ENCODE peak calls at places on chromosomes 6 and 20, in four cellular contexts. M, D, O and A are unnamed samples.

GRCh38 chr6:76453270-76453669 is 380.8 kb upstream of the IMPG1 start:
- ATAC-seq in D (no peak), O (no peak), M (no peak), A (peak)

GRCh38 chr6:135505222-135505621 is 7.7 kb upstream of the AHI1 start:
- ATAC-seq in M (peak), O (no peak), D (no peak), A (no peak)

GRCh38 chr6:37502703-37503485 is 3.2 kb upstream of the CCDC167 start:
- ATAC-seq in M (no peak), O (peak), D (peak), A (peak)

GRCh38 chr6:6683964-6684363 is 95.4 kb downstream of the LY86 start:
- ATAC-seq in M (peak), O (no peak), D (peak), A (no peak)

GRCh38 chr20:62332989-62333819 is 30.4 kb downstream of the ADRM1 start:
- ATAC-seq in M (no peak), O (no peak), D (no peak), A (no peak)

GRCh38 chr6:39298061-39298460 is 16.2 kb downstream of the KCNK17 start:
- ATAC-seq in D (no peak), M (peak), O (no peak), A (no peak)

GRCh38 chr20:46775826-46776225 is 66.4 kb downstream of the SLC2A10 start:
- ATAC-seq in D (no peak), O (no peak), M (no peak), A (no peak)

GRCh38 chr6:36751091-36751490 is 53.5 kb downstream of the RAB44 start:
- ATAC-seq in M (no peak), D (no peak), O (no peak), A (no peak)

GRCh38 chr20:821083-822065 is 12.1 kb upstream of the FAM110A start:
- ATAC-seq in D (no peak), O (no peak), M (no peak), A (no peak)

GRCh38 chr20:3929713-3930060 is 40.5 kb downstream of the PANK2 start:
- ATAC-seq in D (no peak), M (no peak), O (no peak), A (no peak)

GRCh38 chr6:169539176-169539897 is 162.5 kb downstream of the WDR27 start:
- ATAC-seq in M (peak), O (no peak), D (no peak), A (no peak)

GRCh38 chr6:15623282-15624116 is 39.3 kb downstream of the DTNBP1 start:
- ATAC-seq in O (no peak), D (peak), M (peak), A (no peak)

GRCh38 chr6:130959938-130960337 is 103.1 kb downstream of the EPB41L2 start:
- ATAC-seq in D (no peak), O (no peak), M (no peak), A (no peak)

GRCh38 chr20:63495771-63496403 is 3.0 kb downstream of the EEF1A2 start:
- ATAC-seq in M (peak), D (peak), O (peak), A (peak)

GRCh38 chr20:43988451-43988850 is 73.8 kb downstream of the TOX2 start:
- ATAC-seq in D (peak), M (no peak), O (no peak), A (no peak)

GRCh38 chr20:49268600-49269365 is 9.1 kb downstream of the ZNFX1 start:
- ATAC-seq in M (no peak), O (peak), D (peak), A (peak)

GRCh38 chr6:14079433-14079832 is 38.1 kb upstream of the CD83 start:
- ATAC-seq in O (no peak), D (peak), M (no peak), A (no peak)

GRCh38 chr6:83273596-83273995 is 80.4 kb downstream of the RWDD2A start:
- ATAC-seq in D (no peak), O (no peak), M (no peak), A (no peak)

GRCh38 chr6:89501239-89501638 is 68.3 kb downstream of the ANKRD6 start:
- ATAC-seq in D (no peak), O (no peak), M (no peak), A (no peak)

GRCh38 chr20:33262658-33263065 is 20.4 kb upstream of the BPIFB1 start:
- ATAC-seq in M (peak), D (peak), O (no peak), A (no peak)

GRCh38 chr6:149107973-149108372 is 209.5 kb upstream of the TAB2 start:
- ATAC-seq in M (no peak), O (no peak), D (no peak), A (no peak)

GRCh38 chr20:62725596-62726268 is 17.1 kb downstream of the NTSR1 start:
- ATAC-seq in D (no peak), M (no peak), O (no peak), A (no peak)

GRCh38 chr6:95439741-95440140 is 137.6 kb upstream of the MANEA start:
- ATAC-seq in M (peak), D (no peak), O (no peak), A (no peak)

GRCh38 chr6:167907837-167908681 is 81.3 kb downstream of the AFDN start:
- ATAC-seq in M (peak), O (no peak), D (no peak), A (no peak)

GRCh38 chr6:15063253-15063853 is 182.5 kb upstream of the JARID2 start:
- ATAC-seq in D (no peak), M (no peak), O (peak), A (peak)

GRCh38 chr6:1481326-1481725 is 92.0 kb downstream of the FOXF2 start:
- ATAC-seq in M (no peak), O (no peak), D (no peak), A (no peak)

GRCh38 chr6:56311086-56311485 is 63.7 kb upstream of the COL21A1 start:
- ATAC-seq in M (no peak), O (no peak), D (no peak), A (no peak)

GRCh38 chr6:10793695-10794094 is 44.6 kb downstream of the MAK start:
- ATAC-seq in D (peak), M (no peak), O (no peak), A (peak)

GRCh38 chr6:53635322-53635721 is 30.2 kb downstream of the KLHL31 start:
- ATAC-seq in D (no peak), M (peak), O (no peak), A (no peak)